ENCODE peak calls at places on chromosomes 2 and 18, in four cellular contexts. One of them, this sample, is unnamed.
A peak's percentile ranks its signal among the peaks of the same experiment; 100 is the strongest.

GRCh38 chr2:144117079-144117478 is 402.8 kb downstream of the ZEB2 start:
- DNase-seq in K562: no peak
- DNase-seq in GM12878: no peak
- DNase-seq in SK-N-SH: no peak
- DNase-seq in this sample: no peak

GRCh38 chr2:158255257-158255656 is 153.6 kb downstream of the UPP2 start:
- DNase-seq in K562: no peak
- DNase-seq in GM12878: no peak
- DNase-seq in SK-N-SH: no peak
- DNase-seq in this sample: no peak

GRCh38 chr2:225177098-225177497 is 134.8 kb upstream of the DOCK10 start:
- DNase-seq in K562: no peak
- DNase-seq in GM12878: no peak
- DNase-seq in SK-N-SH: no peak
- DNase-seq in this sample: no peak

GRCh38 chr18:22678486-22678885 is 254.6 kb upstream of the RBBP8 start:
- DNase-seq in K562: no peak
- DNase-seq in GM12878: no peak
- DNase-seq in SK-N-SH: no peak
- DNase-seq in this sample: no peak

GRCh38 chr2:43840961-43841360 is 2.2 kb downstream of the ABCG8 start:
- DNase-seq in K562: no peak
- DNase-seq in GM12878: no peak
- DNase-seq in SK-N-SH: no peak
- DNase-seq in this sample: no peak

GRCh38 chr18:59303006-59303405 is 15.4 kb downstream of the CPLX4 start:
- DNase-seq in K562: no peak
- DNase-seq in GM12878: no peak
- DNase-seq in SK-N-SH: no peak
- DNase-seq in this sample: no peak

GRCh38 chr18:49089049-49089448 is 138.3 kb upstream of the SMAD7 start:
- DNase-seq in K562: no peak
- DNase-seq in GM12878: no peak
- DNase-seq in SK-N-SH: no peak
- DNase-seq in this sample: no peak

GRCh38 chr2:15605721-15606120 is 14.1 kb downstream of the DDX1 start:
- DNase-seq in K562: no peak
- DNase-seq in GM12878: no peak
- DNase-seq in SK-N-SH: no peak
- DNase-seq in this sample: no peak

GRCh38 chr2:55887351-55887750 is 36.2 kb downstream of the EFEMP1 start:
- DNase-seq in K562: no peak
- DNase-seq in GM12878: no peak
- DNase-seq in SK-N-SH: no peak
- DNase-seq in this sample: no peak

GRCh38 chr2:119856469-119856901 is 96.8 kb downstream of the PTPN4 start:
- DNase-seq in K562: peak; percentile 23
- DNase-seq in GM12878: no peak
- DNase-seq in SK-N-SH: no peak
- DNase-seq in this sample: no peak

GRCh38 chr18:64785686-64786085 is 636.8 kb upstream of the LINC00305 start:
- DNase-seq in K562: no peak
- DNase-seq in GM12878: no peak
- DNase-seq in SK-N-SH: no peak
- DNase-seq in this sample: no peak

GRCh38 chr18:63949068-63949737 is at the start of gene HMSD:
- DNase-seq in K562: peak; percentile 46
- DNase-seq in GM12878: peak; percentile 57
- DNase-seq in SK-N-SH: peak; percentile 56
- DNase-seq in this sample: peak; percentile 83

GRCh38 chr2:168422584-168422983 is 33.5 kb upstream of the CERS6 start:
- DNase-seq in K562: no peak
- DNase-seq in GM12878: peak; percentile 32
- DNase-seq in SK-N-SH: no peak
- DNase-seq in this sample: no peak

GRCh38 chr2:214127178-214127970 is 283.5 kb upstream of the VWC2L start:
- DNase-seq in K562: no peak
- DNase-seq in GM12878: no peak
- DNase-seq in SK-N-SH: no peak
- DNase-seq in this sample: no peak

GRCh38 chr2:200787351-200788128 is 24.2 kb upstream of the BZW1 start:
- DNase-seq in K562: no peak
- DNase-seq in GM12878: no peak
- DNase-seq in SK-N-SH: no peak
- DNase-seq in this sample: no peak

GRCh38 chr2:168336786-168337388 is 89.5 kb upstream of the STK39 start:
- DNase-seq in K562: peak; percentile 28
- DNase-seq in GM12878: no peak
- DNase-seq in SK-N-SH: no peak
- DNase-seq in this sample: peak; percentile 67

GRCh38 chr2:162261032-162261945 is 18.0 kb upstream of the FAP start:
- DNase-seq in K562: no peak
- DNase-seq in GM12878: no peak
- DNase-seq in SK-N-SH: no peak
- DNase-seq in this sample: no peak

GRCh38 chr2:7847321-7847720 is 834.5 kb upstream of the ID2 start:
- DNase-seq in K562: no peak
- DNase-seq in GM12878: no peak
- DNase-seq in SK-N-SH: no peak
- DNase-seq in this sample: peak; percentile 13

GRCh38 chr2:185608799-185609198 is 129.8 kb upstream of the FSIP2 start:
- DNase-seq in K562: no peak
- DNase-seq in GM12878: no peak
- DNase-seq in SK-N-SH: peak; percentile 5
- DNase-seq in this sample: no peak

GRCh38 chr2:234348081-234348480 is 148.8 kb downstream of the ARL4C start:
- DNase-seq in K562: no peak
- DNase-seq in GM12878: no peak
- DNase-seq in SK-N-SH: no peak
- DNase-seq in this sample: no peak

GRCh38 chr2:174312581-174313234 is 22.0 kb upstream of the SP9 start:
- DNase-seq in K562: no peak
- DNase-seq in GM12878: no peak
- DNase-seq in SK-N-SH: no peak
- DNase-seq in this sample: no peak

GRCh38 chr2:229974271-229974670 is 52.0 kb downstream of the FBXO36 start:
- DNase-seq in K562: no peak
- DNase-seq in GM12878: no peak
- DNase-seq in SK-N-SH: no peak
- DNase-seq in this sample: no peak

DNA sequence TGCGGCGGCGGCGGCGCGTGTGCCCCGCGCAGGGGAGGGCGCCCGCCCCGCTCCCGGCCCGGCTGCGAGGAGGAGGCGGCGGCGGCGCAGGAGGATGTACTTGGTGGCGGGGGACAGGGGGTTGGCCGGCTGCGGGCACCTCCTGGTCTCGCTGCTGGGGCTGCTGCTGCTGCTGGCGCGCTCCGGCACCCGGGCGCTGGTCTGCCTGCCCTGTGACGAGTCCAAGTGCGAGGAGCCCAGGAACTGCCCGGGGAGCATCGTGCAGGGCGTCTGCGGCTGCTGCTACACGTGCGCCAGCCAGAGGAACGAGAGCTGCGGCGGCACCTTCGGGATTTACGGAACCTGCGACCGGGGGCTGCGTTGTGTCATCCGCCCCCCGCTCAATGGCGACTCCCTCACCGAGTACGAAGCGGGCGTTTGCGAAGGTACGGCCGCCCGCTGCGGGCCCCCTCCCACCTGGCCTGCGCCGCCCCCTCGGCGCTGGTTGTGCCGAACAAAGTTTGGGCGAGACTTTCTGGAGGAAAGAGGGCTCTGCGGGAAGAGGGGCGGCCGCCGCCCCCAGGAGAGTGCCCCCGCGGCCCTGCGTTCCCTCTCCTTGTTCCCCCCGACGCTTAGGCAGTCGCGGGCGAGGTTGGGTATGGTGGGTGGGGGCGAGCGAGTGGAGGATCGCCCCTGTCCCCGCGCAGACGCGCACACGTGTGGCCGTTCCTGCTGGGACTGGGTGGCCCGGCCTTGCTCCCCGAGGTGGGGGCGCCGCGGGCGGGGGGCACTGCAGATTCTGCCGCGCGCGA is 816 bp downstream of the CRIM1 start:
- DNase-seq in K562: no peak
- DNase-seq in GM12878: no peak
- DNase-seq in SK-N-SH: peak; percentile 72
- DNase-seq in this sample: no peak
- TF ChIP-seq NRF1 in K562: no peak
- TF ChIP-seq NRF1 in GM12878: no peak
- TF ChIP-seq NRF1 in SK-N-SH: no peak
- TF ChIP-seq NRF1 in this sample: no peak

DNA sequence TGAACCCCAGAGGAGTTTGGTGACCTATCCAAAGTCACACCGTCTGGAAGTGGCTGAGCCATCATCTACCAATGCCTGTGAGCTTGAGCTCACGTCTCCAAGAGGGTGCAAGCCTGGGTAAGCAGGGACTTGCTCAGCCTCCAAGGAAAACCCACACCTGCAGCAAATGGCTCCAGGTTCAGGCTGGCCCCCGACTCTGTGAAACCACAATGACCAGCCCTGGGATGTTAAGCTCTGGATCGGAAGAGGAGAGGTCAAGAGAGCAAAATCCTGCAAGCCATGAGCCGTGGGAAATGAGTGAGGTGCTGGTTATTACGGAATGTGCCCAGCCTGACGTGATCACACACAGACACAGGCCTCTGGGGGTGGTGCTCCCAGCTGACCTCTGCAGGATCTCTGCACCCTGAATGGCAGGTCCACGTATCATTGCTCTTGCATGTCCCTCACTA is 94.1 kb upstream of the OTOS start:
- DNase-seq in K562: no peak
- DNase-seq in GM12878: no peak
- DNase-seq in SK-N-SH: no peak
- DNase-seq in this sample: no peak
- TF ChIP-seq NRF1 in K562: no peak
- TF ChIP-seq NRF1 in GM12878: no peak
- TF ChIP-seq NRF1 in SK-N-SH: no peak
- TF ChIP-seq NRF1 in this sample: no peak

GRCh38 chr2:122072666-122073065 is 317.2 kb downstream of the TSN start:
- DNase-seq in K562: no peak
- DNase-seq in GM12878: no peak
- DNase-seq in SK-N-SH: no peak
- DNase-seq in this sample: no peak
- TF ChIP-seq NRF1 in K562: no peak
- TF ChIP-seq NRF1 in GM12878: no peak
- TF ChIP-seq NRF1 in SK-N-SH: no peak
- TF ChIP-seq NRF1 in this sample: no peak

GRCh38 chr2:47015730-47016129 is 100.1 kb upstream of the MCFD2 start:
- DNase-seq in K562: no peak
- DNase-seq in GM12878: no peak
- DNase-seq in SK-N-SH: no peak
- DNase-seq in this sample: no peak

GRCh38 chr2:47013383-47013782 is 97.8 kb upstream of the MCFD2 start:
- DNase-seq in K562: no peak
- DNase-seq in GM12878: no peak
- DNase-seq in SK-N-SH: no peak
- DNase-seq in this sample: no peak

GRCh38 chr2:47016172-47016913 is 100.7 kb upstream of the MCFD2 start:
- DNase-seq in K562: peak; percentile 52
- DNase-seq in GM12878: no peak
- DNase-seq in SK-N-SH: no peak
- DNase-seq in this sample: peak; percentile 15

GRCh38 chr2:47015206-47015605 is 99.6 kb upstream of the MCFD2 start:
- DNase-seq in K562: no peak
- DNase-seq in GM12878: no peak
- DNase-seq in SK-N-SH: peak; percentile 72
- DNase-seq in this sample: no peak

GRCh38 chr2:47014564-47015051 is 99.0 kb upstream of the MCFD2 start:
- DNase-seq in K562: no peak
- DNase-seq in GM12878: no peak
- DNase-seq in SK-N-SH: no peak
- DNase-seq in this sample: no peak
- TF ChIP-seq NRF1 in K562: no peak
- TF ChIP-seq NRF1 in GM12878: no peak
- TF ChIP-seq NRF1 in SK-N-SH: no peak
- TF ChIP-seq NRF1 in this sample: no peak

GRCh38 chr2:74418312-74418711 is 3.1 kb downstream of the C2orf81 start:
- DNase-seq in K562: no peak
- DNase-seq in GM12878: no peak
- DNase-seq in SK-N-SH: peak; percentile 12
- DNase-seq in this sample: no peak
- TF ChIP-seq NRF1 in K562: no peak
- TF ChIP-seq NRF1 in GM12878: no peak
- TF ChIP-seq NRF1 in SK-N-SH: no peak
- TF ChIP-seq NRF1 in this sample: no peak

GRCh38 chr2:241324775-241325174 is 9.1 kb downstream of the SEPTIN2 start:
- DNase-seq in K562: no peak
- DNase-seq in GM12878: no peak
- DNase-seq in SK-N-SH: no peak
- DNase-seq in this sample: no peak

GRCh38 chr2:241321911-241322310 is 6.2 kb downstream of the SEPTIN2 start:
- DNase-seq in K562: no peak
- DNase-seq in GM12878: no peak
- DNase-seq in SK-N-SH: no peak
- DNase-seq in this sample: no peak

GRCh38 chr2:241321033-241321432 is 5.3 kb downstream of the SEPTIN2 start:
- DNase-seq in K562: no peak
- DNase-seq in GM12878: no peak
- DNase-seq in SK-N-SH: no peak
- DNase-seq in this sample: no peak

GRCh38 chr2:241323777-241324176 is 8.1 kb downstream of the SEPTIN2 start:
- DNase-seq in K562: no peak
- DNase-seq in GM12878: no peak
- DNase-seq in SK-N-SH: no peak
- DNase-seq in this sample: no peak

GRCh38 chr2:241325257-241325656 is 9.5 kb downstream of the SEPTIN2 start:
- DNase-seq in K562: no peak
- DNase-seq in GM12878: no peak
- DNase-seq in SK-N-SH: no peak
- DNase-seq in this sample: no peak
- TF ChIP-seq NRF1 in K562: no peak
- TF ChIP-seq NRF1 in GM12878: no peak
- TF ChIP-seq NRF1 in SK-N-SH: no peak
- TF ChIP-seq NRF1 in this sample: no peak

GRCh38 chr2:228408529-228409227 is 227.2 kb upstream of the SPHKAP start:
- DNase-seq in K562: no peak
- DNase-seq in GM12878: no peak
- DNase-seq in SK-N-SH: no peak
- DNase-seq in this sample: no peak
- TF ChIP-seq NRF1 in K562: no peak
- TF ChIP-seq NRF1 in GM12878: no peak
- TF ChIP-seq NRF1 in SK-N-SH: no peak
- TF ChIP-seq NRF1 in this sample: no peak

GRCh38 chr18:75240433-75240832 is 29.8 kb downstream of the TSHZ1 start:
- DNase-seq in K562: no peak
- DNase-seq in GM12878: no peak
- DNase-seq in SK-N-SH: no peak
- DNase-seq in this sample: no peak
- TF ChIP-seq NRF1 in K562: no peak
- TF ChIP-seq NRF1 in GM12878: no peak
- TF ChIP-seq NRF1 in SK-N-SH: no peak
- TF ChIP-seq NRF1 in this sample: no peak